ENCODE peak calls at places on chromosome 9, in six cellular contexts. One of them, this sample, is unnamed.

GRCh38 chr9:132560604-132561304 is 21.7 kb upstream of the BARHL1 start:
- DNase-seq in fibroblast of lung: no peak
- DNase-seq in A549: no peak
- DNase-seq in adrenal gland: peak; percentile 58
- DNase-seq in OCI-LY7: no peak
- DNase-seq in tibial artery: no peak
- DNase-seq in this sample: no peak

GRCh38 chr9:21965401-21965951 is 28.7 kb downstream of the CDKN2A start:
- DNase-seq in fibroblast of lung: peak; percentile 75
- DNase-seq in A549: no peak
- DNase-seq in adrenal gland: peak; percentile 68
- DNase-seq in OCI-LY7: no peak
- DNase-seq in tibial artery: no peak
- DNase-seq in this sample: no peak

GRCh38 chr9:106945727-106946690 is 83.0 kb downstream of the ZNF462 start:
- DNase-seq in fibroblast of lung: peak; percentile 89
- DNase-seq in A549: no peak
- DNase-seq in adrenal gland: no peak
- DNase-seq in OCI-LY7: no peak
- DNase-seq in tibial artery: no peak
- DNase-seq in this sample: no peak

GRCh38 chr9:121654497-121655140 is 3.2 kb downstream of the DAB2IP start:
- DNase-seq in fibroblast of lung: no peak
- DNase-seq in A549: no peak
- DNase-seq in adrenal gland: no peak
- DNase-seq in OCI-LY7: no peak
- DNase-seq in tibial artery: no peak
- DNase-seq in this sample: no peak

GRCh38 chr9:131847665-131848354 is 107.9 kb upstream of the RAPGEF1 start:
- DNase-seq in fibroblast of lung: no peak
- DNase-seq in A549: no peak
- DNase-seq in adrenal gland: no peak
- DNase-seq in OCI-LY7: no peak
- DNase-seq in tibial artery: no peak
- DNase-seq in this sample: no peak

GRCh38 chr9:23496827-23497226 is 329.2 kb downstream of the ELAVL2 start:
- DNase-seq in fibroblast of lung: no peak
- DNase-seq in A549: no peak
- DNase-seq in adrenal gland: no peak
- DNase-seq in OCI-LY7: no peak
- DNase-seq in tibial artery: no peak
- DNase-seq in this sample: no peak

GRCh38 chr9:129026442-129027223 is 1.5 kb downstream of the SH3GLB2 start:
- DNase-seq in fibroblast of lung: peak; percentile 20
- DNase-seq in A549: no peak
- DNase-seq in adrenal gland: no peak
- DNase-seq in OCI-LY7: peak; percentile 51
- DNase-seq in tibial artery: no peak
- DNase-seq in this sample: no peak

GRCh38 chr9:69671291-69671903 is 774 bp downstream of the APBA1 start:
- DNase-seq in fibroblast of lung: peak; percentile 3
- DNase-seq in A549: no peak
- DNase-seq in adrenal gland: peak; percentile 63
- DNase-seq in OCI-LY7: no peak
- DNase-seq in tibial artery: peak; percentile 65
- DNase-seq in this sample: no peak

GRCh38 chr9:135591491-135592330 is 30.2 kb downstream of the PAEP start:
- DNase-seq in fibroblast of lung: no peak
- DNase-seq in A549: no peak
- DNase-seq in adrenal gland: peak; percentile 39
- DNase-seq in OCI-LY7: no peak
- DNase-seq in tibial artery: peak; percentile 53
- DNase-seq in this sample: no peak

GRCh38 chr9:20872340-20872977 is 159.0 kb downstream of the HACD4 start:
- DNase-seq in fibroblast of lung: peak; percentile 92
- DNase-seq in A549: no peak
- DNase-seq in adrenal gland: no peak
- DNase-seq in OCI-LY7: no peak
- DNase-seq in tibial artery: no peak
- DNase-seq in this sample: no peak

GRCh38 chr9:15349892-15350761 is 43.1 kb upstream of the TTC39B start:
- DNase-seq in fibroblast of lung: peak; percentile 20
- DNase-seq in A549: peak; percentile 38
- DNase-seq in adrenal gland: peak; percentile 59
- DNase-seq in OCI-LY7: no peak
- DNase-seq in tibial artery: no peak
- DNase-seq in this sample: no peak

GRCh38 chr9:88716636-88717035 is 181.7 kb downstream of the NXNL2 start:
- DNase-seq in fibroblast of lung: peak; percentile 48
- DNase-seq in A549: no peak
- DNase-seq in adrenal gland: no peak
- DNase-seq in OCI-LY7: no peak
- DNase-seq in tibial artery: no peak
- DNase-seq in this sample: no peak

GRCh38 chr9:110217656-110218099 is 9.7 kb upstream of the C9orf152 start:
- DNase-seq in fibroblast of lung: peak; percentile 43
- DNase-seq in A549: no peak
- DNase-seq in adrenal gland: no peak
- DNase-seq in OCI-LY7: peak; percentile 69
- DNase-seq in tibial artery: no peak
- DNase-seq in this sample: no peak

GRCh38 chr9:20811872-20812271 is 127.8 kb downstream of the FOCAD start:
- DNase-seq in fibroblast of lung: peak; percentile 23
- DNase-seq in A549: no peak
- DNase-seq in adrenal gland: no peak
- DNase-seq in OCI-LY7: no peak
- DNase-seq in tibial artery: no peak
- DNase-seq in this sample: no peak

GRCh38 chr9:127599550-127599891 is 12.6 kb upstream of the STXBP1 start:
- DNase-seq in fibroblast of lung: no peak
- DNase-seq in A549: no peak
- DNase-seq in adrenal gland: no peak
- DNase-seq in OCI-LY7: no peak
- DNase-seq in tibial artery: no peak
- DNase-seq in this sample: no peak

GRCh38 chr9:127166111-127166510 is 43.7 kb upstream of the ANGPTL2 start:
- DNase-seq in fibroblast of lung: no peak
- DNase-seq in A549: no peak
- DNase-seq in adrenal gland: no peak
- DNase-seq in OCI-LY7: peak; percentile 75
- DNase-seq in tibial artery: no peak
- DNase-seq in this sample: no peak

GRCh38 chr9:126379661-126380365 is 53.2 kb downstream of the MVB12B start:
- DNase-seq in fibroblast of lung: peak; percentile 62
- DNase-seq in A549: no peak
- DNase-seq in adrenal gland: peak; percentile 45
- DNase-seq in OCI-LY7: no peak
- DNase-seq in tibial artery: no peak
- DNase-seq in this sample: no peak

GRCh38 chr9:21683484-21684175 is 118.8 kb upstream of the MTAP start:
- DNase-seq in fibroblast of lung: peak; percentile 59
- DNase-seq in A549: no peak
- DNase-seq in adrenal gland: no peak
- DNase-seq in OCI-LY7: no peak
- DNase-seq in tibial artery: no peak
- DNase-seq in this sample: no peak

GRCh38 chr9:70410368-70410767 is 4.1 kb downstream of the KLF9 start:
- DNase-seq in fibroblast of lung: peak; percentile 74
- DNase-seq in A549: no peak
- DNase-seq in adrenal gland: peak; percentile 50
- DNase-seq in OCI-LY7: no peak
- DNase-seq in tibial artery: peak; percentile 34
- DNase-seq in this sample: no peak

GRCh38 chr9:137690939-137691647 is 72.3 kb downstream of the EHMT1 start:
- DNase-seq in fibroblast of lung: no peak
- DNase-seq in A549: no peak
- DNase-seq in adrenal gland: no peak
- DNase-seq in OCI-LY7: no peak
- DNase-seq in tibial artery: no peak
- DNase-seq in this sample: no peak

GRCh38 chr9:3464033-3464638 is 61.7 kb downstream of the RFX3 start:
- DNase-seq in fibroblast of lung: no peak
- DNase-seq in A549: no peak
- DNase-seq in adrenal gland: no peak
- DNase-seq in OCI-LY7: no peak
- DNase-seq in tibial artery: no peak
- DNase-seq in this sample: no peak

GRCh38 chr9:76607730-76608475 is 148.9 kb downstream of the GCNT1 start:
- DNase-seq in fibroblast of lung: no peak
- DNase-seq in A549: no peak
- DNase-seq in adrenal gland: no peak
- DNase-seq in OCI-LY7: no peak
- DNase-seq in tibial artery: no peak
- DNase-seq in this sample: no peak

GRCh38 chr9:127801955-127802575 is 617 bp upstream of the FPGS start:
- DNase-seq in fibroblast of lung: no peak
- DNase-seq in A549: no peak
- DNase-seq in adrenal gland: peak; percentile 75
- DNase-seq in OCI-LY7: no peak
- DNase-seq in tibial artery: no peak
- DNase-seq in this sample: no peak

GRCh38 chr9:114392749-114393112 is 4.9 kb upstream of the AKNA start:
- DNase-seq in fibroblast of lung: no peak
- DNase-seq in A549: no peak
- DNase-seq in adrenal gland: no peak
- DNase-seq in OCI-LY7: peak; percentile 64
- DNase-seq in tibial artery: no peak
- DNase-seq in this sample: no peak
- H3K27ac ChIP-seq in fibroblast of lung: no peak overlapping the region
- H3K27ac ChIP-seq in A549: no peak overlapping the region
- H3K27ac ChIP-seq in adrenal gland: no peak overlapping the region
- H3K27ac ChIP-seq in OCI-LY7: peak overlapping the region; percentile 97
- H3K27ac ChIP-seq in tibial artery: peak overlapping the region; percentile 87
- H3K27ac ChIP-seq in this sample: peak overlapping the region; percentile 55

GRCh38 chr9:27429917-27430316 is 94.2 kb upstream of the IFNK start:
- DNase-seq in fibroblast of lung: no peak
- DNase-seq in A549: no peak
- DNase-seq in adrenal gland: no peak
- DNase-seq in OCI-LY7: no peak
- DNase-seq in tibial artery: no peak
- DNase-seq in this sample: no peak

GRCh38 chr9:27426717-27427645 is 97.1 kb upstream of the IFNK start:
- DNase-seq in fibroblast of lung: peak; percentile 73
- DNase-seq in A549: peak; percentile 46
- DNase-seq in adrenal gland: no peak
- DNase-seq in OCI-LY7: no peak
- DNase-seq in tibial artery: no peak
- DNase-seq in this sample: no peak

GRCh38 chr9:27430754-27431540 is 93.1 kb upstream of the IFNK start:
- DNase-seq in fibroblast of lung: no peak
- DNase-seq in A549: no peak
- DNase-seq in adrenal gland: no peak
- DNase-seq in OCI-LY7: no peak
- DNase-seq in tibial artery: no peak
- DNase-seq in this sample: no peak

GRCh38 chr9:27431573-27431972 is 92.5 kb upstream of the IFNK start:
- DNase-seq in fibroblast of lung: no peak
- DNase-seq in A549: no peak
- DNase-seq in adrenal gland: no peak
- DNase-seq in OCI-LY7: no peak
- DNase-seq in tibial artery: no peak
- DNase-seq in this sample: no peak

DNA sequence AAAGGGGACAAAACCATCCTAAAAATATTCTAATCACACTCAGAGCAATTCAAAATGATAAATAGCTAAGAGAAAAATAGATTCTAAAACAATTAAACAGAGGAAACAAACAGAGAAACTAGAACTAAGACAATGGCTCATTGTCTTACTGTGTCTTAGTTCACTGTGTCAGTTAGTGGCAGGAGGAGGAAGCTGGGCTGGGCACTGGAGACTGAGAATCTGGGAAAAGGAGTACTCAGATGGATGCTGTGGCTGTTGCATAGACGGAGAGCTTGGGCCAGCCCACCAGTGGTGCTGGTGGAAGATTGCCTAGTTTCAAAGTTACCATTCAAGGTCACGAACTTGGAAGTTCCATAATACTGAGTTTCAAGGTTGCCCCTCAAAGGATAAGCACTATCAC is 94.7 kb upstream of the IFNK start:
- DNase-seq in fibroblast of lung: no peak
- DNase-seq in A549: no peak
- DNase-seq in adrenal gland: no peak
- DNase-seq in OCI-LY7: no peak
- DNase-seq in tibial artery: no peak
- DNase-seq in this sample: no peak
- H3K4me1 ChIP-seq in fibroblast of lung: no peaks in the 10 kb centered on the region
- H3K4me1 ChIP-seq in A549: peaks cover 63% of the 10 kb centered on the region
- H3K4me1 ChIP-seq in adrenal gland: no peaks in the 10 kb centered on the region
- H3K4me1 ChIP-seq in OCI-LY7: no peaks in the 10 kb centered on the region
- H3K4me1 ChIP-seq in tibial artery: peaks cover 9% of the 10 kb centered on the region
- H3K4me1 ChIP-seq in this sample: peaks cover 49% of the 10 kb centered on the region

DNA sequence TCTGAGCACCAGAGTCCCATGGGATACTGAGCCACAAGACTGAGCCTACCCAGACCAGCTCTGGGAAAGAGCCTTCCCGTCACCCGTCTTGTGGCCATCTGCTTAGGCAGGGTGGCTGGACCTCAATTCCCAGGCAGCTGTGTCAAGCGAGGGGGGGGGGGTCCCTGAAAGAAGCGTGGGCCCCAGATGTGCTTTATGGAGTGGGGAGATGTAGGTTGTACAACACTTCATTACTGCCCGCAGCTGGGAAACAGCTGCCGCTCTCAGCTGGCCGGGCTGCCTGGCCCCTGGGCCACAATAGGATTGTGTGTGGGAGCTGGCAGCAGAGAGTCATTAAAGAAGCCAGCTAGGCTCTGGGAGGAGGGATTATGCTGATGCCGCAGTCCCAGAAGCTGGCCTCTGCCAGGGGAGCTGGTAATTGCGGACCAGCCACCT is 145.3 kb downstream of the GADD45G start:
- DNase-seq in fibroblast of lung: no peak
- DNase-seq in A549: no peak
- DNase-seq in adrenal gland: no peak
- DNase-seq in OCI-LY7: no peak
- DNase-seq in tibial artery: no peak
- DNase-seq in this sample: peak; percentile 75
- H3K27ac ChIP-seq in fibroblast of lung: no peak overlapping the region
- H3K27ac ChIP-seq in A549: no peak overlapping the region
- H3K27ac ChIP-seq in adrenal gland: no peak overlapping the region
- H3K27ac ChIP-seq in OCI-LY7: no peak overlapping the region
- H3K27ac ChIP-seq in tibial artery: no peak overlapping the region
- H3K27ac ChIP-seq in this sample: peak overlapping the region; percentile 61

GRCh38 chr9:86941196-86941595 is 6.1 kb downstream of the GAS1 start:
- DNase-seq in fibroblast of lung: no peak
- DNase-seq in A549: no peak
- DNase-seq in adrenal gland: no peak
- DNase-seq in OCI-LY7: no peak
- DNase-seq in tibial artery: no peak
- DNase-seq in this sample: no peak

GRCh38 chr9:86940774-86941173 is 6.5 kb downstream of the GAS1 start:
- DNase-seq in fibroblast of lung: no peak
- DNase-seq in A549: no peak
- DNase-seq in adrenal gland: no peak
- DNase-seq in OCI-LY7: no peak
- DNase-seq in tibial artery: no peak
- DNase-seq in this sample: no peak

GRCh38 chr9:86939311-86939710 is 8.0 kb downstream of the GAS1 start:
- DNase-seq in fibroblast of lung: no peak
- DNase-seq in A549: no peak
- DNase-seq in adrenal gland: no peak
- DNase-seq in OCI-LY7: no peak
- DNase-seq in tibial artery: no peak
- DNase-seq in this sample: no peak

GRCh38 chr9:86938780-86939179 is 8.5 kb downstream of the GAS1 start:
- DNase-seq in fibroblast of lung: no peak
- DNase-seq in A549: no peak
- DNase-seq in adrenal gland: no peak
- DNase-seq in OCI-LY7: no peak
- DNase-seq in tibial artery: no peak
- DNase-seq in this sample: no peak

GRCh38 chr9:86939896-86940295 is 7.4 kb downstream of the GAS1 start:
- DNase-seq in fibroblast of lung: no peak
- DNase-seq in A549: no peak
- DNase-seq in adrenal gland: no peak
- DNase-seq in OCI-LY7: no peak
- DNase-seq in tibial artery: no peak
- DNase-seq in this sample: no peak
- H3K4me1 ChIP-seq in fibroblast of lung: no peaks in the 10 kb centered on the region
- H3K4me1 ChIP-seq in A549: no peaks in the 10 kb centered on the region
- H3K4me1 ChIP-seq in adrenal gland: peaks cover 5% of the 10 kb centered on the region
- H3K4me1 ChIP-seq in OCI-LY7: no peaks in the 10 kb centered on the region
- H3K4me1 ChIP-seq in tibial artery: no peaks in the 10 kb centered on the region
- H3K4me1 ChIP-seq in this sample: peaks cover 9% of the 10 kb centered on the region

This sample was measured in left ventricle myocardium inferior.